ENCODE peak calls at places on chromosomes 5 and 9, in seven cellular contexts. One of them, this sample, is unnamed.

GRCh38 chr5:94544031-94544650 is 74.3 kb downstream of the KIAA0825 start:
- DNase-seq in SK-N-SH: no peak
- DNase-seq in GM12892: no peak
- DNase-seq in GM12891: no peak
- DNase-seq in HepG2: no peak
- DNase-seq in GM12878: peak; percentile 12
- DNase-seq in H1: no peak
- DNase-seq in this sample: no peak

GRCh38 chr9:27590636-27591035 is 17.4 kb upstream of the C9orf72 start:
- DNase-seq in SK-N-SH: no peak
- DNase-seq in GM12892: no peak
- DNase-seq in GM12891: no peak
- DNase-seq in HepG2: no peak
- DNase-seq in GM12878: no peak
- DNase-seq in H1: no peak
- DNase-seq in this sample: no peak

GRCh38 chr5:159034083-159034824 is 65.5 kb downstream of the EBF1 start:
- DNase-seq in SK-N-SH: no peak
- DNase-seq in GM12892: no peak
- DNase-seq in GM12891: no peak
- DNase-seq in HepG2: no peak
- DNase-seq in GM12878: no peak
- DNase-seq in H1: no peak
- DNase-seq in this sample: no peak

GRCh38 chr5:139177809-139178581 is 20.2 kb downstream of the SIL1 start:
- DNase-seq in SK-N-SH: peak; percentile 49
- DNase-seq in GM12892: no peak
- DNase-seq in GM12891: no peak
- DNase-seq in HepG2: no peak
- DNase-seq in GM12878: peak; percentile 43
- DNase-seq in H1: no peak
- DNase-seq in this sample: no peak

GRCh38 chr5:170248635-170249227 is 15.9 kb downstream of the C5orf58 start:
- DNase-seq in SK-N-SH: no peak
- DNase-seq in GM12892: no peak
- DNase-seq in GM12891: no peak
- DNase-seq in HepG2: no peak
- DNase-seq in GM12878: no peak
- DNase-seq in H1: no peak
- DNase-seq in this sample: peak; percentile 43

GRCh38 chr5:90337449-90338052 is 72.0 kb downstream of the CETN3 start:
- DNase-seq in SK-N-SH: no peak
- DNase-seq in GM12892: no peak
- DNase-seq in GM12891: no peak
- DNase-seq in HepG2: peak; percentile 55
- DNase-seq in GM12878: no peak
- DNase-seq in H1: no peak
- DNase-seq in this sample: no peak

GRCh38 chr5:95761771-95762680 is 30.9 kb downstream of the RHOBTB3 start:
- DNase-seq in SK-N-SH: peak; percentile 57
- DNase-seq in GM12892: no peak
- DNase-seq in GM12891: no peak
- DNase-seq in HepG2: no peak
- DNase-seq in GM12878: no peak
- DNase-seq in H1: no peak
- DNase-seq in this sample: no peak

GRCh38 chr5:131524431-131524830 is 110.6 kb downstream of the RAPGEF6 start:
- DNase-seq in SK-N-SH: no peak
- DNase-seq in GM12892: no peak
- DNase-seq in GM12891: no peak
- DNase-seq in HepG2: no peak
- DNase-seq in GM12878: no peak
- DNase-seq in H1: no peak
- DNase-seq in this sample: no peak

GRCh38 chr9:99365233-99365980 is 143.3 kb downstream of the SEC61B start:
- DNase-seq in SK-N-SH: no peak
- DNase-seq in GM12892: no peak
- DNase-seq in GM12891: no peak
- DNase-seq in HepG2: no peak
- DNase-seq in GM12878: no peak
- DNase-seq in H1: no peak
- DNase-seq in this sample: no peak

GRCh38 chr9:1009101-1009707 is 32.7 kb downstream of the DMRT3 start:
- DNase-seq in SK-N-SH: peak; percentile 74
- DNase-seq in GM12892: peak; percentile 45
- DNase-seq in GM12891: peak; percentile 35
- DNase-seq in HepG2: peak; percentile 60
- DNase-seq in GM12878: no peak
- DNase-seq in H1: peak; percentile 65
- DNase-seq in this sample: peak; percentile 53

GRCh38 chr5:138752341-138752950 is 779 bp upstream of the CTNNA1 start:
- DNase-seq in SK-N-SH: no peak
- DNase-seq in GM12892: no peak
- DNase-seq in GM12891: no peak
- DNase-seq in HepG2: peak; percentile 39
- DNase-seq in GM12878: no peak
- DNase-seq in H1: no peak
- DNase-seq in this sample: peak; percentile 67

GRCh38 chr9:126261584-126262356 is 64.9 kb upstream of the MVB12B start:
- DNase-seq in SK-N-SH: no peak
- DNase-seq in GM12892: no peak
- DNase-seq in GM12891: no peak
- DNase-seq in HepG2: no peak
- DNase-seq in GM12878: no peak
- DNase-seq in H1: no peak
- DNase-seq in this sample: no peak

GRCh38 chr9:125549465-125550215 is 157.4 kb downstream of the MAPKAP1 start:
- DNase-seq in SK-N-SH: no peak
- DNase-seq in GM12892: no peak
- DNase-seq in GM12891: no peak
- DNase-seq in HepG2: peak; percentile 57
- DNase-seq in GM12878: no peak
- DNase-seq in H1: no peak
- DNase-seq in this sample: no peak

GRCh38 chr9:33817327-33818166 is 587 bp downstream of the UBE2R2 start:
- DNase-seq in SK-N-SH: peak; percentile 84
- DNase-seq in GM12892: peak; percentile 49
- DNase-seq in GM12891: peak; percentile 45
- DNase-seq in HepG2: peak; percentile 64
- DNase-seq in GM12878: no peak
- DNase-seq in H1: peak; percentile 25
- DNase-seq in this sample: peak; percentile 70

GRCh38 chr5:76701298-76701697 is 14.6 kb upstream of the F2R start:
- DNase-seq in SK-N-SH: no peak
- DNase-seq in GM12892: no peak
- DNase-seq in GM12891: no peak
- DNase-seq in HepG2: peak; percentile 28
- DNase-seq in GM12878: no peak
- DNase-seq in H1: no peak
- DNase-seq in this sample: no peak

GRCh38 chr5:35902032-35902681 is 36.3 kb downstream of the CAPSL start:
- DNase-seq in SK-N-SH: no peak
- DNase-seq in GM12892: no peak
- DNase-seq in GM12891: no peak
- DNase-seq in HepG2: no peak
- DNase-seq in GM12878: no peak
- DNase-seq in H1: no peak
- DNase-seq in this sample: no peak

GRCh38 chr9:138075496-138075895 is 197.9 kb downstream of the CACNA1B start:
- DNase-seq in SK-N-SH: peak; percentile 17
- DNase-seq in GM12892: no peak
- DNase-seq in GM12891: no peak
- DNase-seq in HepG2: no peak
- DNase-seq in GM12878: no peak
- DNase-seq in H1: no peak
- DNase-seq in this sample: no peak

GRCh38 chr5:84113246-84114118 is 271.2 kb downstream of the EDIL3 start:
- DNase-seq in SK-N-SH: no peak
- DNase-seq in GM12892: no peak
- DNase-seq in GM12891: no peak
- DNase-seq in HepG2: no peak
- DNase-seq in GM12878: no peak
- DNase-seq in H1: peak; percentile 51
- DNase-seq in this sample: no peak

GRCh38 chr5:158998911-158999705 is 100.6 kb downstream of the EBF1 start:
- DNase-seq in SK-N-SH: no peak
- DNase-seq in GM12892: no peak
- DNase-seq in GM12891: no peak
- DNase-seq in HepG2: no peak
- DNase-seq in GM12878: no peak
- DNase-seq in H1: no peak
- DNase-seq in this sample: no peak

GRCh38 chr9:123562844-123563346 is 206.9 kb downstream of the CRB2 start:
- DNase-seq in SK-N-SH: no peak
- DNase-seq in GM12892: no peak
- DNase-seq in GM12891: peak; percentile 23
- DNase-seq in HepG2: no peak
- DNase-seq in GM12878: peak; percentile 34
- DNase-seq in H1: no peak
- DNase-seq in this sample: no peak

GRCh38 chr9:134720796-134721195 is 79.2 kb downstream of the COL5A1 start:
- DNase-seq in SK-N-SH: no peak
- DNase-seq in GM12892: no peak
- DNase-seq in GM12891: no peak
- DNase-seq in HepG2: no peak
- DNase-seq in GM12878: no peak
- DNase-seq in H1: no peak
- DNase-seq in this sample: no peak

GRCh38 chr9:99635032-99635431 is 186.7 kb upstream of the NR4A3 start:
- DNase-seq in SK-N-SH: no peak
- DNase-seq in GM12892: no peak
- DNase-seq in GM12891: no peak
- DNase-seq in HepG2: no peak
- DNase-seq in GM12878: no peak
- DNase-seq in H1: no peak
- DNase-seq in this sample: no peak

GRCh38 chr5:9099681-9100080 is 446.2 kb downstream of the SEMA5A start:
- DNase-seq in SK-N-SH: no peak
- DNase-seq in GM12892: no peak
- DNase-seq in GM12891: no peak
- DNase-seq in HepG2: no peak
- DNase-seq in GM12878: no peak
- DNase-seq in H1: no peak
- DNase-seq in this sample: no peak

GRCh38 chr5:67301285-67301904 is 104.8 kb upstream of the CD180 start:
- DNase-seq in SK-N-SH: no peak
- DNase-seq in GM12892: no peak
- DNase-seq in GM12891: no peak
- DNase-seq in HepG2: no peak
- DNase-seq in GM12878: no peak
- DNase-seq in H1: no peak
- DNase-seq in this sample: no peak

GRCh38 chr5:149404746-149405549 is 25.9 kb upstream of the IL17B start:
- DNase-seq in SK-N-SH: no peak
- DNase-seq in GM12892: no peak
- DNase-seq in GM12891: no peak
- DNase-seq in HepG2: peak; percentile 30
- DNase-seq in GM12878: no peak
- DNase-seq in H1: no peak
- DNase-seq in this sample: no peak

GRCh38 chr5:35938518-35939227 is at the start of gene CAPSL:
- DNase-seq in SK-N-SH: peak; percentile 24
- DNase-seq in GM12892: no peak
- DNase-seq in GM12891: no peak
- DNase-seq in HepG2: no peak
- DNase-seq in GM12878: no peak
- DNase-seq in H1: peak; percentile 79
- DNase-seq in this sample: no peak

GRCh38 chr5:157457391-157457790 is 2.6 kb upstream of the NIPAL4 start:
- DNase-seq in SK-N-SH: no peak
- DNase-seq in GM12892: no peak
- DNase-seq in GM12891: no peak
- DNase-seq in HepG2: no peak
- DNase-seq in GM12878: no peak
- DNase-seq in H1: no peak
- DNase-seq in this sample: no peak

GRCh38 chr9:127612993-127613954 is 1.2 kb downstream of the STXBP1 start:
- DNase-seq in SK-N-SH: peak; percentile 82
- DNase-seq in GM12892: no peak
- DNase-seq in GM12891: no peak
- DNase-seq in HepG2: no peak
- DNase-seq in GM12878: no peak
- DNase-seq in H1: no peak
- DNase-seq in this sample: peak; percentile 72

GRCh38 chr5:94125107-94125506 is 383.7 kb upstream of the POU5F2 start:
- DNase-seq in SK-N-SH: no peak
- DNase-seq in GM12892: no peak
- DNase-seq in GM12891: no peak
- DNase-seq in HepG2: no peak
- DNase-seq in GM12878: no peak
- DNase-seq in H1: no peak
- DNase-seq in this sample: no peak

GRCh38 chr5:59460368-59461153 is 433.0 kb downstream of the PDE4D start:
- DNase-seq in SK-N-SH: no peak
- DNase-seq in GM12892: no peak
- DNase-seq in GM12891: no peak
- DNase-seq in HepG2: no peak
- DNase-seq in GM12878: no peak
- DNase-seq in H1: no peak
- DNase-seq in this sample: no peak
- TF ChIP-seq TAF1 in SK-N-SH: no peak
- TF ChIP-seq TAF1 in GM12892: no peak
- TF ChIP-seq TAF1 in GM12891: no peak
- TF ChIP-seq TAF1 in HepG2: no peak
- TF ChIP-seq TAF1 in GM12878: no peak
- TF ChIP-seq TAF1 in H1: no peak
- TF ChIP-seq TAF1 in this sample: no peak

GRCh38 chr5:122151640-122152039 is 22.3 kb downstream of the ZNF474 start:
- DNase-seq in SK-N-SH: no peak
- DNase-seq in GM12892: no peak
- DNase-seq in GM12891: no peak
- DNase-seq in HepG2: no peak
- DNase-seq in GM12878: no peak
- DNase-seq in H1: no peak
- DNase-seq in this sample: no peak
- TF ChIP-seq TAF1 in SK-N-SH: no peak
- TF ChIP-seq TAF1 in GM12892: no peak
- TF ChIP-seq TAF1 in GM12891: no peak
- TF ChIP-seq TAF1 in HepG2: no peak
- TF ChIP-seq TAF1 in GM12878: no peak
- TF ChIP-seq TAF1 in H1: no peak
- TF ChIP-seq TAF1 in this sample: no peak

DNA sequence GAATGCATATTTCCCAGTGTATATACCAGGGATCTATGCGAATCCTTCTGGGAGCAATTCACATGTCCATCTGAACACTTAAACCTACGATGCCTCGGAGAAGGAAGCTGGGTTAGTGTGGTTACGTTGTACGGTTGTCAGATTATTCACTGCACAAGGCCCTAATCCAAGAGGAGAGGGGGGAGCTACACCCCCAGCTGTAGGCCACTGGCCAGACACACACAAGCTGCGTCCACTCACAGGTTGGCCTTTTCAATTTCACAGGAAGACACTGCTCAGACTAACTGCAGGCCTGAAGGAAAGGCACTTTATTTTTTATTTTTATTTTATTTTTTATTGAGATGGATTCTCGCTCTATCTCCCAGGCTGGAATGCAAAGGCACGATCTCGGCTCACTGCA is 184.5 kb upstream of the GNA14 start:
- DNase-seq in SK-N-SH: no peak
- DNase-seq in GM12892: no peak
- DNase-seq in GM12891: no peak
- DNase-seq in HepG2: no peak
- DNase-seq in GM12878: no peak
- DNase-seq in H1: no peak
- DNase-seq in this sample: no peak
- TF ChIP-seq TAF1 in SK-N-SH: no peak
- TF ChIP-seq TAF1 in GM12892: no peak
- TF ChIP-seq TAF1 in GM12891: no peak
- TF ChIP-seq TAF1 in HepG2: no peak
- TF ChIP-seq TAF1 in GM12878: no peak
- TF ChIP-seq TAF1 in H1: no peak
- TF ChIP-seq TAF1 in this sample: no peak

GRCh38 chr9:133579601-133580415 is 29.4 kb downstream of the FAM163B start:
- DNase-seq in SK-N-SH: no peak
- DNase-seq in GM12892: no peak
- DNase-seq in GM12891: no peak
- DNase-seq in HepG2: no peak
- DNase-seq in GM12878: no peak
- DNase-seq in H1: no peak
- DNase-seq in this sample: no peak
- TF ChIP-seq TAF1 in SK-N-SH: no peak
- TF ChIP-seq TAF1 in GM12892: no peak
- TF ChIP-seq TAF1 in GM12891: no peak
- TF ChIP-seq TAF1 in HepG2: no peak
- TF ChIP-seq TAF1 in GM12878: no peak
- TF ChIP-seq TAF1 in H1: no peak
- TF ChIP-seq TAF1 in this sample: no peak